ENCODE peak calls at places on chromosomes 12 and 14, in four cellular contexts. N, D, R and L are unnamed samples.

GRCh38 chr12:10283028-10283427 is 24.6 kb upstream of the KLRD1 start:
- DNase-seq in R (no peak), N (no peak), D (no peak), L (no peak)

GRCh38 chr14:21039059-21039422 is 3.1 kb upstream of the RNASE7 start:
- DNase-seq in D (no peak), N (peak; percentile 78), R (peak; percentile 72), L (peak; percentile 26)

GRCh38 chr12:49188205-49188915 is 520 bp downstream of the TUBA1A start:
- DNase-seq in D (no peak), N (peak; percentile 66), R (peak; percentile 61), L (peak; percentile 46)

GRCh38 chr14:32513571-32514009 is 184.5 kb downstream of the AKAP6 start:
- DNase-seq in D (no peak), R (no peak), N (no peak), L (no peak)

GRCh38 chr12:58030566-58031279 is 89.4 kb downstream of the ATP23 start:
- DNase-seq in N (no peak), R (no peak), D (peak; percentile 24), L (no peak)

GRCh38 chr14:67973415-67973814 is 153.8 kb downstream of the RAD51B start:
- DNase-seq in D (no peak), R (no peak), N (no peak), L (no peak)

GRCh38 chr12:112439769-112440168 is 21.0 kb downstream of the PTPN11 start:
- DNase-seq in N (no peak), D (no peak), R (no peak), L (no peak)

GRCh38 chr12:123165537-123165936 is 14.6 kb upstream of the PITPNM2 start:
- DNase-seq in N (no peak), R (no peak), D (no peak), L (no peak)

GRCh38 chr12:168201-168600 is 45.8 kb downstream of the SLC6A12 start:
- DNase-seq in D (no peak), N (no peak), R (no peak), L (no peak)

GRCh38 chr12:109714913-109715244 is 1.3 kb downstream of the FAM222A start:
- DNase-seq in D (no peak), R (no peak), N (no peak), L (no peak)

GRCh38 chr12:48985901-48986300 is 7.8 kb downstream of the WNT1 start:
- DNase-seq in N (no peak), R (no peak), D (no peak), L (no peak)